ENCODE peak calls at places on chromosomes 3 and 15, in four cellular contexts. One of them, this sample, is unnamed.

GRCh38 chr15:80081390-80081789 is 21.9 kb downstream of the ZFAND6 start:
- DNase-seq in HCT116: no peak
- DNase-seq in GM12878: no peak
- DNase-seq in K562: no peak
- DNase-seq in this sample: no peak

GRCh38 chr15:97177135-97177704 is 783.3 kb upstream of the ARRDC4 start:
- DNase-seq in HCT116: no peak
- DNase-seq in GM12878: no peak
- DNase-seq in K562: no peak
- DNase-seq in this sample: peak

GRCh38 chr3:69494091-69494659 is 108.3 kb upstream of the FRMD4B start:
- DNase-seq in HCT116: no peak
- DNase-seq in GM12878: no peak
- DNase-seq in K562: no peak
- DNase-seq in this sample: no peak

GRCh38 chr15:68054658-68055223 is 626 bp downstream of the PIAS1 start:
- DNase-seq in HCT116: no peak
- DNase-seq in GM12878: no peak
- DNase-seq in K562: peak
- DNase-seq in this sample: peak

GRCh38 chr3:55000546-55000945 is 72.7 kb upstream of the LRTM1 start:
- DNase-seq in HCT116: no peak
- DNase-seq in GM12878: no peak
- DNase-seq in K562: no peak
- DNase-seq in this sample: no peak

GRCh38 chr3:140406655-140407054 is 271.2 kb upstream of the TRIM42 start:
- DNase-seq in HCT116: no peak
- DNase-seq in GM12878: no peak
- DNase-seq in K562: no peak
- DNase-seq in this sample: no peak

GRCh38 chr15:40070166-40070557 is 31.2 kb upstream of the SRP14 start:
- DNase-seq in HCT116: no peak
- DNase-seq in GM12878: no peak
- DNase-seq in K562: no peak
- DNase-seq in this sample: no peak

GRCh38 chr3:78887608-78888011 is 880.2 kb downstream of the ROBO1 start:
- DNase-seq in HCT116: no peak
- DNase-seq in GM12878: peak
- DNase-seq in K562: no peak
- DNase-seq in this sample: no peak

GRCh38 chr15:51243774-51244173 is 94.6 kb downstream of the CYP19A1 start:
- DNase-seq in HCT116: peak
- DNase-seq in GM12878: no peak
- DNase-seq in K562: no peak
- DNase-seq in this sample: no peak

GRCh38 chr3:62237296-62237948 is 135.9 kb downstream of the FEZF2 start:
- DNase-seq in HCT116: no peak
- DNase-seq in GM12878: no peak
- DNase-seq in K562: no peak
- DNase-seq in this sample: no peak

GRCh38 chr3:185656321-185656840 is 70.3 kb downstream of the SENP2 start:
- DNase-seq in HCT116: no peak
- DNase-seq in GM12878: no peak
- DNase-seq in K562: no peak
- DNase-seq in this sample: no peak

GRCh38 chr3:58009026-58009748 is 965 bp downstream of the FLNB start:
- DNase-seq in HCT116: no peak
- DNase-seq in GM12878: no peak
- DNase-seq in K562: peak
- DNase-seq in this sample: no peak

GRCh38 chr15:63041982-63042878 is at the start of gene TPM1:
- DNase-seq in HCT116: no peak
- DNase-seq in GM12878: no peak
- DNase-seq in K562: no peak
- DNase-seq in this sample: peak

GRCh38 chr15:55434989-55435825 is 26.9 kb downstream of the PIERCE2 start:
- DNase-seq in HCT116: peak
- DNase-seq in GM12878: no peak
- DNase-seq in K562: peak
- DNase-seq in this sample: peak

GRCh38 chr3:123385072-123385471 is 63.8 kb downstream of the ADCY5 start:
- DNase-seq in HCT116: no peak
- DNase-seq in GM12878: no peak
- DNase-seq in K562: no peak
- DNase-seq in this sample: no peak

GRCh38 chr15:39801641-39802309 is 19.1 kb upstream of the FSIP1 start:
- DNase-seq in HCT116: peak
- DNase-seq in GM12878: no peak
- DNase-seq in K562: peak
- DNase-seq in this sample: no peak

GRCh38 chr3:155321418-155321817 is 27.9 kb upstream of the STRIT1 start:
- DNase-seq in HCT116: no peak
- DNase-seq in GM12878: no peak
- DNase-seq in K562: no peak
- DNase-seq in this sample: no peak

GRCh38 chr15:78644979-78645378 is 4.0 kb upstream of the CHRNB4 start:
- DNase-seq in HCT116: no peak
- DNase-seq in GM12878: no peak
- DNase-seq in K562: no peak
- DNase-seq in this sample: no peak

GRCh38 chr3:174441588-174442316 is 417.4 kb upstream of the NAALADL2 start:
- DNase-seq in HCT116: no peak
- DNase-seq in GM12878: no peak
- DNase-seq in K562: no peak
- DNase-seq in this sample: no peak

GRCh38 chr15:68211656-68212320 is 6.7 kb upstream of the CALML4 start:
- DNase-seq in HCT116: no peak
- DNase-seq in GM12878: no peak
- DNase-seq in K562: no peak
- DNase-seq in this sample: no peak

GRCh38 chr3:116614795-116615362 is 94.7 kb upstream of the TUSC7 start:
- DNase-seq in HCT116: no peak
- DNase-seq in GM12878: no peak
- DNase-seq in K562: no peak
- DNase-seq in this sample: peak

GRCh38 chr3:130893240-130894129 is at the start of gene ATP2C1:
- DNase-seq in HCT116: peak
- DNase-seq in GM12878: peak
- DNase-seq in K562: peak
- DNase-seq in this sample: peak

GRCh38 chr3:124821356-124821755 is 65.8 kb downstream of the ITGB5 start:
- DNase-seq in HCT116: no peak
- DNase-seq in GM12878: no peak
- DNase-seq in K562: no peak
- DNase-seq in this sample: no peak

GRCh38 chr3:155079795-155080546 is at the start of gene MME:
- DNase-seq in HCT116: no peak
- DNase-seq in GM12878: no peak
- DNase-seq in K562: peak
- DNase-seq in this sample: peak

GRCh38 chr15:68377766-68378165 is 54.2 kb downstream of the ITGA11 start:
- DNase-seq in HCT116: no peak
- DNase-seq in GM12878: no peak
- DNase-seq in K562: no peak
- DNase-seq in this sample: no peak

GRCh38 chr3:168021737-168022450 is 73.8 kb downstream of the GOLIM4 start:
- DNase-seq in HCT116: no peak
- DNase-seq in GM12878: no peak
- DNase-seq in K562: no peak
- DNase-seq in this sample: no peak

GRCh38 chr3:172087827-172088580 is 48.6 kb downstream of the FNDC3B start:
- DNase-seq in HCT116: no peak
- DNase-seq in GM12878: peak
- DNase-seq in K562: peak
- DNase-seq in this sample: no peak

GRCh38 chr15:31136612-31137328 is 35.2 kb upstream of the TRPM1 start:
- DNase-seq in HCT116: no peak
- DNase-seq in GM12878: no peak
- DNase-seq in K562: no peak
- DNase-seq in this sample: no peak

GRCh38 chr3:89947357-89947954 is 840.0 kb downstream of the EPHA3 start:
- DNase-seq in HCT116: no peak
- DNase-seq in GM12878: no peak
- DNase-seq in K562: no peak
- DNase-seq in this sample: no peak

DNA sequence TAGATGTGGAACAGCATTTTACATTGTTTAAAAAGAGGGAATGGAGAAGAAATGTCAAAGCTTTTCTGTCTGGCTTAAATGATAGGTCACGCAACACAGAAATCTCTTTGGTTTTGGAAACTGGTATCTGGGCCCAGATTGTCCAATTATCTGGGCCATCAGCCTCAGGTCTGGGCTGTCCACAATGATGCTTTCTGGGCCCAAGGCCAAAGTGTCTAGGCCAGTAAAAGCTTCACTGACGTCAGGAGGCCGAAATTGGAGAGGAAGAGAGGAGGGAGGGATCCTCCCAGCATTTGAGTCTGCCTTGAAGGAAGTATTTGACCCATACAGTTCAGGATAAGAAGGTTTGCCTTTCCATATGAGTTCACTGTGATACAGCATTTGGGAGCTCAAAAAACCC is 60.7 kb upstream of the ALDH1A3 start:
- DNase-seq in HCT116: no peak
- DNase-seq in GM12878: no peak
- DNase-seq in K562: no peak
- DNase-seq in this sample: no peak
- TF ChIP-seq ZNF274 in HCT116: no peak
- TF ChIP-seq ZNF274 in GM12878: no peak
- TF ChIP-seq ZNF274 in K562: no peak
- TF ChIP-seq ZNF274 in this sample: no peak

GRCh38 chr3:31839144-31839917 is 141.7 kb downstream of the OSBPL10 start:
- DNase-seq in HCT116: no peak
- DNase-seq in GM12878: no peak
- DNase-seq in K562: no peak
- DNase-seq in this sample: no peak
- TF ChIP-seq ZNF274 in HCT116: no peak
- TF ChIP-seq ZNF274 in GM12878: no peak
- TF ChIP-seq ZNF274 in K562: no peak
- TF ChIP-seq ZNF274 in this sample: no peak

GRCh38 chr3:183698318-183698731 is 728 bp downstream of the YEATS2 start:
- DNase-seq in HCT116: no peak
- DNase-seq in GM12878: no peak
- DNase-seq in K562: peak
- DNase-seq in this sample: peak
- TF ChIP-seq ZNF274 in HCT116: no peak
- TF ChIP-seq ZNF274 in GM12878: no peak
- TF ChIP-seq ZNF274 in K562: no peak
- TF ChIP-seq ZNF274 in this sample: no peak

DNA sequence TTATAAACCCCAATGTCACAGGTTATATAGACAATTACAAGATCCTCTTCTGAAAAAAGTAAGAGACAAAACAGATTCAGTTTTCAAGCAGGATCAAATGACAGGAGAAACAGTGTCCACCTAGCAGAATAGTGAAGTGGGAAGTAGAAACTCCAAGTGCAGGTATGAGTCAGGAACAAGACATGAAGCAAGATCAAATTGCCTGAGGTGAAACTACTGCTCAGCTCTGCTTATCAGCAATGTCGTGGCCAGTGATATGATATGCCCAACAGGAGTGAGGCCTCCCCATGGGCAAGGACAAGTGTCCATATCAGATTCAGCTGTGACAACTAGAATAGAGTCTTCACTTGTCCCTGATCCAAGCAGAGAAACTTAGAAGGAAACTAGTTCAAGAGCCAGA is 100.0 kb downstream of the ZMAT3 start:
- DNase-seq in HCT116: peak
- DNase-seq in GM12878: no peak
- DNase-seq in K562: no peak
- DNase-seq in this sample: no peak
- TF ChIP-seq ZNF274 in HCT116: no peak
- TF ChIP-seq ZNF274 in GM12878: no peak
- TF ChIP-seq ZNF274 in K562: no peak
- TF ChIP-seq ZNF274 in this sample: no peak

GRCh38 chr3:194300392-194300758 is 50.8 kb downstream of the CPN2 start:
- DNase-seq in HCT116: no peak
- DNase-seq in GM12878: no peak
- DNase-seq in K562: no peak
- DNase-seq in this sample: peak
- TF ChIP-seq ZNF274 in HCT116: no peak
- TF ChIP-seq ZNF274 in GM12878: no peak
- TF ChIP-seq ZNF274 in K562: no peak
- TF ChIP-seq ZNF274 in this sample: no peak

GRCh38 chr3:95341314-95341713 is 1278.5 kb downstream of the NSUN3 start:
- DNase-seq in HCT116: no peak
- DNase-seq in GM12878: no peak
- DNase-seq in K562: no peak
- DNase-seq in this sample: no peak

GRCh38 chr3:95338446-95338845 is 1275.6 kb downstream of the NSUN3 start:
- DNase-seq in HCT116: no peak
- DNase-seq in GM12878: no peak
- DNase-seq in K562: no peak
- DNase-seq in this sample: no peak

GRCh38 chr3:95348879-95349278 is 1286.0 kb downstream of the NSUN3 start:
- DNase-seq in HCT116: no peak
- DNase-seq in GM12878: no peak
- DNase-seq in K562: no peak
- DNase-seq in this sample: peak

GRCh38 chr3:95343767-95344166 is 1280.9 kb downstream of the NSUN3 start:
- DNase-seq in HCT116: no peak
- DNase-seq in GM12878: no peak
- DNase-seq in K562: no peak
- DNase-seq in this sample: no peak

DNA sequence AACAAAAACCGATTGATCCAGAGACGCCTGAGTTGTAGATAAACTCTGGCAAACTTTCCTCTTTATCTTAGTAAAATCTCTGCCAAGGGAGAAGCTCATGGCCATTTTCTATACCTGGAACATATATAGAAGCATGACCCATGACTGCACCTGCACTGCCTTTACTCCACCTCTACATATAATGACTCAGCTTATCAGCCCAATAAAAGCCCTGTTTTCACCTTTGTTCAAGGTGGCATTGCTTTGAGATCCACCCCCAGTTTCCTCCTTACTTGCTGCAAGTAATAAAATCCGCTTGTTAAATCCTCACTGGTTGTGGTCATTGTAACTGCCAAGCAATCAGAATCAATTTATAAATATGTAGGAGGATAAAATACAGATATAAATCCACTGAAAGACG is 1280.4 kb downstream of the NSUN3 start:
- DNase-seq in HCT116: no peak
- DNase-seq in GM12878: no peak
- DNase-seq in K562: no peak
- DNase-seq in this sample: no peak
- TF ChIP-seq ZNF274 in HCT116: no peak
- TF ChIP-seq ZNF274 in GM12878: no peak
- TF ChIP-seq ZNF274 in K562: no peak
- TF ChIP-seq ZNF274 in this sample: no peak

This sample was measured in NT2/D1.